ENCODE peak calls at places on chromosome 13, in seven cellular contexts. Y is kidney epithelial cell, V is IMR-90, F is mucosa of descending colon, G is heart left ventricle, W is thoracic aorta, S is AG10803. C is an unnamed sample.

GRCh38 chr13:83819611-83820010 is 62.7 kb downstream of the SLITRK1 start:
- DNase-seq in Y (no peak), V (peak; percentile 3), F (no peak), G (no peak), W (no peak), S (no peak), C (peak; percentile 12)

GRCh38 chr13:95099541-95099940 is 201.7 kb downstream of the ABCC4 start:
- DNase-seq in Y (peak; percentile 16), V (peak; percentile 28), F (no peak), G (no peak), W (no peak), S (no peak), C (no peak)

GRCh38 chr13:60398949-60399589 is 2.0 kb downstream of the TDRD3 start:
- DNase-seq in Y (no peak), V (peak; percentile 43), F (no peak), G (no peak), W (no peak), S (no peak), C (no peak)

GRCh38 chr13:59527500-59527899 is 636.2 kb downstream of the DIAPH3 start:
- DNase-seq in Y (no peak), V (no peak), F (no peak), G (no peak), W (no peak), S (no peak), C (no peak)

GRCh38 chr13:47004552-47004951 is 107.7 kb upstream of the HTR2A start:
- DNase-seq in Y (no peak), V (no peak), F (no peak), G (no peak), W (no peak), S (no peak), C (no peak)

GRCh38 chr13:80362488-80362887 is 21.6 kb upstream of the SPRY2 start:
- DNase-seq in Y (no peak), V (no peak), F (no peak), G (no peak), W (no peak), S (no peak), C (no peak)

GRCh38 chr13:47148543-47148942 is 251.7 kb upstream of the HTR2A start:
- DNase-seq in Y (no peak), V (no peak), F (no peak), G (no peak), W (no peak), S (no peak), C (no peak)

GRCh38 chr13:111082240-111082639 is 32.9 kb upstream of the ARHGEF7 start:
- DNase-seq in Y (no peak), V (no peak), F (no peak), G (no peak), W (no peak), S (no peak), C (no peak)

GRCh38 chr13:113114511-113115362 is 7.9 kb upstream of the F10 start:
- DNase-seq in Y (no peak), V (no peak), F (no peak), G (peak; percentile 0), W (no peak), S (no peak), C (no peak)

GRCh38 chr13:51844862-51845573 is at the start of gene TMEM272:
- DNase-seq in Y (no peak), V (peak; percentile 11), F (peak; percentile 71), G (no peak), W (no peak), S (no peak), C (no peak)

GRCh38 chr13:90443268-90443667 is 904.2 kb upstream of the MIR17HG start:
- DNase-seq in Y (no peak), V (peak; percentile 9), F (no peak), G (no peak), W (no peak), S (no peak), C (no peak)

GRCh38 chr13:26663801-26664200 is 96.8 kb downstream of the GPR12 start:
- DNase-seq in Y (no peak), V (no peak), F (no peak), G (no peak), W (no peak), S (no peak), C (no peak)

GRCh38 chr13:26664286-26664685 is 96.3 kb downstream of the GPR12 start:
- DNase-seq in Y (no peak), V (no peak), F (no peak), G (no peak), W (no peak), S (no peak), C (no peak)

GRCh38 chr13:26660185-26660584 is 100.4 kb downstream of the GPR12 start:
- DNase-seq in Y (no peak), V (no peak), F (no peak), G (no peak), W (no peak), S (no peak), C (no peak)

GRCh38 chr13:26660761-26661160 is 99.8 kb downstream of the GPR12 start:
- DNase-seq in Y (no peak), V (no peak), F (no peak), G (no peak), W (no peak), S (no peak), C (no peak)

GRCh38 chr13:26664942-26665341 is 95.6 kb downstream of the GPR12 start:
- DNase-seq in Y (no peak), V (no peak), F (no peak), G (no peak), W (no peak), S (no peak), C (no peak)
- H3K4me3 ChIP-seq in Y (no peak overlapping the region), V (no peak overlapping the region), F (no peak overlapping the region), G (no peak overlapping the region), W (no peak overlapping the region), S (no peak overlapping the region), C (no peak overlapping the region)

GRCh38 chr13:99528547-99528946 is 27.3 kb downstream of the TM9SF2 start:
- DNase-seq in Y (no peak), V (no peak), F (no peak), G (no peak), W (no peak), S (no peak), C (no peak)
- TF ChIP-seq CTCF in Y (peak; percentile 13), V (no peak), F (no peak), G (no peak), W (no peak), S (peak; percentile 11), C (peak; percentile 33)

GRCh38 chr13:36432106-36432544 is at the start of gene CCNA1:
- DNase-seq in Y (no peak), V (no peak), F (no peak), G (peak; percentile 15), W (no peak), S (no peak), C (no peak)

GRCh38 chr13:36436811-36437210 is 4.5 kb downstream of the CCNA1 start:
- DNase-seq in Y (no peak), V (no peak), F (no peak), G (no peak), W (no peak), S (no peak), C (no peak)

GRCh38 chr13:36430247-36431203 is 1.8 kb upstream of the CCNA1 start:
- DNase-seq in Y (no peak), V (no peak), F (no peak), G (no peak), W (no peak), S (no peak), C (no peak)

GRCh38 chr13:36428083-36428482 is 4.2 kb upstream of the CCNA1 start:
- DNase-seq in Y (peak; percentile 37), V (no peak), F (no peak), G (no peak), W (no peak), S (no peak), C (no peak)

GRCh38 chr13:36431204-36432105 is 840 bp upstream of the CCNA1 start:
- DNase-seq in Y (no peak), V (no peak), F (no peak), G (peak; percentile 8), W (no peak), S (no peak), C (no peak)
- H3K4me3 ChIP-seq in Y (peak overlapping the region; percentile 59), V (no peak overlapping the region), F (no peak overlapping the region), G (peak overlapping the region; percentile 27), W (peak overlapping the region; percentile 80), S (peak overlapping the region; percentile 20), C (peak overlapping the region; percentile 63)

GRCh38 chr13:106520205-106521004 is 15.1 kb downstream of the EFNB2 start:
- DNase-seq in Y (no peak), V (peak; percentile 56), F (no peak), G (no peak), W (no peak), S (peak; percentile 45), C (no peak)
- TF ChIP-seq CTCF in Y (peak; percentile 51), V (peak; percentile 73), F (no peak), G (peak; percentile 53), W (peak; percentile 55), S (peak; percentile 63), C (peak; percentile 51)

DNA sequence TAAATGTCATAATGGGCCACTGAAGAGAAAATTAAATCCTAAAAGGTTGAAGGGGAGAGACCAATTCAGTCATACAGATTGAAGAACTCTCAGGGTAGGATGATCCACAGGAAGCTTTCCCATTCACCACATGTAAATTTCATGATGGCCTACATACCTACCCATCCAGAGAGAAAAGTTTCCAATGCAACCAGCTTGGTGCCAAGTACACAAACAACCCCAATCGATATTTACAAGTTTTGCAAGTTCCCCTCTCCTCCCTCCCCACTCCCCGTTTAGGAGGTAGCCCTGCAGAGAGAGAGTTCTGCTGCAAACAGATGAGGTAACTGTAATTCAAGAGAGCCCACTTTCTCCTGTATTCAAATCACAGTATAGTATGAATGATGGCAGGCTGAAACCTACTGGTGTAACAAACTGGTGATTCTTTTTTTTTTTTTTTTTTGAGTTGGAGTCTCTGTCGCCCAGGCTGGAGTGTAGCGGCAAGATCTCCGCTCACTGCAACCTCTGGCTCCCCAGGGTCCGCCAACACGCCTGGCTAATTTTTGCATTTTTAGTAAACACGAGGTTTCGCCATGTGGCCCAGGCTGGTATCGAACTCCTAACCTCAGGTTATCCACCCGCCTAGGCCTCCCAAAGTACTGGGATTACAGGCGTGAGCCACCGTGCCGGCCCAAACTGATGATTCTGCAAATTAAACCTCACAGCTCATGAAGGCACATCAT is 14.4 kb downstream of the FOXO1 start:
- DNase-seq in Y (no peak), V (no peak), F (no peak), G (no peak), W (no peak), S (no peak), C (no peak)
- H3K4me3 ChIP-seq in Y (no peak overlapping the region), V (no peak overlapping the region), F (no peak overlapping the region), G (no peak overlapping the region), W (no peak overlapping the region), S (no peak overlapping the region), C (no peak overlapping the region)

DNA sequence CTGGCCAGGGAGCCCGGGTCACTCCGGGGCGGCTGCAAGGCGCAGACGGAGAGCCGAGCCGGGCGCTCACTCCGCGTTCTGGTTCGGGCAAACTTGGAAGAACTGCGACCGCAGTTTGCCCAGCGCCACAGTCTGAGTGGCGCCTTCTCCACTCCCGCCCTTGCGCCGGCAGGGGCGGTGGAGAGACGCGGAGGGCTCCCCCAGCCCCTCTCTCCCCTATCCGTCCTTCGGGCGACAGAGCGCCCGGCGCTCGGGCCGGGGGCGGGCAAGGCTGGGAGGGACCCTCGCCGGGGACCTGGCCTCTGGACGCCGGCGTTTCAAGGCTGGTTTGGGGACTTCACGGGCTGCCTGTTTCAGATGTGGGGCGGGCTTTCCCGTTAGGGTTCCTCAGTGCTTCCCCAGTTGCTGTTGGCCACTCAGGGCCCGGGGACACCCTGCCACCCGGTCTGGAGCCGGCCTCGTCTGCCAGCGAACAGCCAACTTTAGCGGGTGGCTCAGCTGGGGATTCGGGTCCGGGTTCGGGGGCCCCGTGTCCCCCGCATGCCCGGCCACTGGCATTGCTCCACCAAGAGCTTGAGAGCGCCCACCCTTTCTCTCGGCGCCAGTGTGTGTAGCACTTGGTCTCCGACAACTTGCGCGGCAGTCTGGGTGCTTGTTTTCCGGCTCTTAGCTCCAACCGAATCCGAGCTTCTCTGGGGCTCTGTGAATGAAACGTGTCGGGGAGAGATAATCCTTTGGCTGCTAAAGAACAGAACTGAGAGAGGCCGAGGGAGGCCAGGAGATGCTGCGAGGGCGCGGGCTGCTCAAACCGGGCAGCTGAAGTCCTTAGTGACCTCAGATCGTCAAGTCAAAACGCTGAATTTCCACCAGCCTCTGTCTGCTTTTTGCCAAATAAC is 1.5 kb downstream of the GPC6 start:
- DNase-seq in Y (peak; percentile 43), V (peak; percentile 87), F (peak; percentile 34), G (peak; percentile 35), W (no peak), S (peak; percentile 89), C (peak; percentile 75)
- TF ChIP-seq CTCF in Y (peak; percentile 65), V (peak; percentile 63), F (no peak), G (no peak), W (peak; percentile 58), S (peak; percentile 62), C (peak; percentile 63)